ENCODE peak calls at places on chromosome 9, in nine cellular contexts. G, Z, T, D, U, I, N, P and Y are unnamed samples.

GRCh38 chr9:83981126-83981871 is 694 bp downstream of the RMI1 start:
- DNase-seq in G (no peak), Z (peak), T (no peak), D (peak), U (peak), I (peak), N (peak), P (peak), Y (peak)

GRCh38 chr9:129494113-129494789 is 126.7 kb downstream of the C9orf50 start:
- DNase-seq in G (peak), Z (peak), T (no peak), D (no peak), U (no peak), I (no peak), N (peak), P (peak), Y (no peak)

GRCh38 chr9:7093040-7093439 is 335.3 kb downstream of the KDM4C start:
- DNase-seq in G (no peak), Z (no peak), T (no peak), D (no peak), U (no peak), I (no peak), N (no peak), P (no peak), Y (no peak)

GRCh38 chr9:98590115-98590514 is 118.6 kb downstream of the GABBR2 start:
- DNase-seq in G (no peak), Z (no peak), T (no peak), D (no peak), U (no peak), I (no peak), N (no peak), P (no peak), Y (no peak)

GRCh38 chr9:19379283-19379682 is 753 bp downstream of the RPS6 start:
- DNase-seq in G (no peak), Z (no peak), T (no peak), D (no peak), U (no peak), I (no peak), N (no peak), P (no peak), Y (no peak)

GRCh38 chr9:38416461-38416860 is 7.8 kb downstream of the IGFBPL1 start:
- DNase-seq in G (no peak), Z (no peak), T (no peak), D (no peak), U (no peak), I (no peak), N (no peak), P (no peak), Y (no peak)

GRCh38 chr9:122228191-122228905 is 409 bp downstream of the LHX6 start:
- DNase-seq in G (no peak), Z (no peak), T (no peak), D (no peak), U (no peak), I (no peak), N (no peak), P (no peak), Y (no peak)

GRCh38 chr9:94950733-94951590 is 224.5 kb downstream of the AOPEP start:
- DNase-seq in G (no peak), Z (no peak), T (no peak), D (peak), U (peak), I (no peak), N (peak), P (no peak), Y (no peak)

GRCh38 chr9:14281136-14281795 is 32.7 kb downstream of the NFIB start:
- DNase-seq in G (no peak), Z (no peak), T (no peak), D (no peak), U (peak), I (peak), N (no peak), P (no peak), Y (no peak)

GRCh38 chr9:84339951-84340350 is 607 bp downstream of the SLC28A3 start:
- DNase-seq in G (no peak), Z (no peak), T (no peak), D (peak), U (no peak), I (no peak), N (no peak), P (no peak), Y (no peak)

GRCh38 chr9:27800159-27800558 is 226.9 kb upstream of the C9orf72 start:
- DNase-seq in G (no peak), Z (no peak), T (no peak), D (peak), U (no peak), I (peak), N (no peak), P (no peak), Y (no peak)

GRCh38 chr9:93826905-93827544 is 128.1 kb downstream of the BARX1 start:
- DNase-seq in G (no peak), Z (no peak), T (no peak), D (no peak), U (no peak), I (no peak), N (no peak), P (no peak), Y (no peak)

GRCh38 chr9:118331622-118332045 is 627.4 kb downstream of the TLR4 start:
- DNase-seq in G (no peak), Z (no peak), T (no peak), D (peak), U (peak), I (peak), N (no peak), P (no peak), Y (peak)

GRCh38 chr9:114421147-114421546 is 33.4 kb upstream of the AKNA start:
- DNase-seq in G (no peak), Z (no peak), T (no peak), D (no peak), U (no peak), I (no peak), N (no peak), P (no peak), Y (no peak)

GRCh38 chr9:135152608-135153337 is 65.3 kb downstream of the OLFM1 start:
- DNase-seq in G (no peak), Z (no peak), T (no peak), D (no peak), U (no peak), I (no peak), N (no peak), P (no peak), Y (no peak)

GRCh38 chr9:135148386-135148785 is 60.9 kb downstream of the OLFM1 start:
- DNase-seq in G (no peak), Z (no peak), T (no peak), D (no peak), U (no peak), I (no peak), N (no peak), P (no peak), Y (no peak)

GRCh38 chr9:135151905-135152304 is 64.4 kb downstream of the OLFM1 start:
- DNase-seq in G (no peak), Z (no peak), T (no peak), D (no peak), U (no peak), I (no peak), N (no peak), P (no peak), Y (no peak)

GRCh38 chr9:135149876-135150275 is 62.4 kb downstream of the OLFM1 start:
- DNase-seq in G (no peak), Z (no peak), T (no peak), D (no peak), U (no peak), I (no peak), N (no peak), P (no peak), Y (no peak)

DNA sequence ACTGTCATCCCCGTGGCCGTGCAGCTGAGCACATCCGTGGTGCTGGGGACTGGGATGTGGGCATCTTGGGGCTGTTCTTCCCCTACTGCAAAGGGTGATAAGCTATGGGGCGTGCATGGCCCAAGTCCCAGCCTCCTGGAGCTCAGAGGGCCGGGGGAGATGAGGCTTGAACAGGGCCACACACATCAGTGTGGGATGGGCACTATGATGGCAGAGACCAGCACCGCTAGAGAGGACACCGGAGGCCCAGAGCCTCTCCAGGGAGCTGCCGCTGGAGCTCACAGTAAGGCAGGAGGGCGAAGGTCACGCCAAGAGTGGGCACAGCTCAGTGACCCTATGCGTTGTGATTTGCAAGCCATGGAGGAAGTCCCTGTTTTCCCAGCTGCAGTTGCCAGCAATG is 63.5 kb downstream of the OLFM1 start:
- DNase-seq in G (no peak), Z (no peak), T (no peak), D (no peak), U (no peak), I (no peak), N (no peak), P (no peak), Y (no peak)
- H3K4me3 ChIP-seq in G (no peak), Z (no peak), T (no peak), D (no peak), U (no peak), I (no peak), N (no peak), P (no peak), Y (no peak)

GRCh38 chr9:107856633-107857032 is 367.1 kb upstream of the KLF4 start:
- DNase-seq in G (no peak), Z (no peak), T (no peak), D (no peak), U (peak), I (no peak), N (no peak), P (no peak), Y (no peak)
- TF ChIP-seq CTCF in G (no peak), Z (no peak), T (no peak), D (no peak), U (peak), I (no peak), N (no peak), P (no peak), Y (no peak)

GRCh38 chr9:125752070-125752628 is 5.0 kb downstream of the PBX3 start:
- DNase-seq in G (no peak), Z (no peak), T (no peak), D (no peak), U (no peak), I (no peak), N (no peak), P (no peak), Y (no peak)

GRCh38 chr9:125749287-125749935 is 2.2 kb downstream of the PBX3 start:
- DNase-seq in G (no peak), Z (no peak), T (no peak), D (peak), U (no peak), I (no peak), N (no peak), P (no peak), Y (no peak)

GRCh38 chr9:125748511-125749099 is 1.4 kb downstream of the PBX3 start:
- DNase-seq in G (no peak), Z (peak), T (peak), D (peak), U (peak), I (no peak), N (no peak), P (peak), Y (no peak)

GRCh38 chr9:125750656-125751035 is 3.5 kb downstream of the PBX3 start:
- DNase-seq in G (no peak), Z (no peak), T (no peak), D (peak), U (no peak), I (no peak), N (no peak), P (no peak), Y (peak)

GRCh38 chr9:125749951-125750655 is 2.9 kb downstream of the PBX3 start:
- DNase-seq in G (no peak), Z (no peak), T (no peak), D (peak), U (peak), I (peak), N (no peak), P (no peak), Y (peak)
- H3K4me3 ChIP-seq in G (no peak), Z (no peak), T (no peak), D (peak), U (peak), I (peak), N (peak), P (no peak), Y (peak)

GRCh38 chr9:137772281-137772873 is 105.2 kb upstream of the CACNA1B start:
- DNase-seq in G (no peak), Z (no peak), T (no peak), D (no peak), U (peak), I (no peak), N (no peak), P (no peak), Y (no peak)
- TF ChIP-seq CTCF in G (no peak), Z (no peak), T (no peak), D (peak), U (peak), I (peak), N (no peak), P (no peak), Y (no peak)

GRCh38 chr9:23851024-23851629 is 25.1 kb upstream of the ELAVL2 start:
- DNase-seq in G (no peak), Z (no peak), T (no peak), D (peak), U (no peak), I (no peak), N (no peak), P (peak), Y (no peak)
- H3K4me3 ChIP-seq in G (peak), Z (peak), T (no peak), D (peak), U (no peak), I (no peak), N (peak), P (peak), Y (no peak)

GRCh38 chr9:137212520-137212919 is 7.0 kb downstream of the NDOR1 start:
- DNase-seq in G (no peak), Z (no peak), T (no peak), D (no peak), U (no peak), I (no peak), N (no peak), P (no peak), Y (no peak)

GRCh38 chr9:137215196-137215986 is 6.6 kb downstream of the RNF208 start:
- DNase-seq in G (no peak), Z (no peak), T (no peak), D (no peak), U (no peak), I (no peak), N (no peak), P (no peak), Y (no peak)

GRCh38 chr9:137214620-137215019 is 7.4 kb downstream of the RNF208 start:
- DNase-seq in G (no peak), Z (no peak), T (no peak), D (no peak), U (no peak), I (no peak), N (no peak), P (no peak), Y (no peak)

GRCh38 chr9:137211532-137211931 is 6.0 kb downstream of the NDOR1 start:
- DNase-seq in G (no peak), Z (no peak), T (no peak), D (no peak), U (no peak), I (no peak), N (no peak), P (no peak), Y (no peak)

GRCh38 chr9:137213160-137214060 is 7.9 kb downstream of the NDOR1 start:
- DNase-seq in G (no peak), Z (no peak), T (no peak), D (no peak), U (no peak), I (no peak), N (no peak), P (no peak), Y (no peak)
- TF ChIP-seq CTCF in G (no peak), Z (no peak), T (no peak), D (peak), U (peak), I (no peak), N (no peak), P (no peak), Y (no peak)